ENCODE peak calls at places on chromosomes 12 and 14, in nine cellular contexts. One of them, this sample, is unnamed.

GRCh38 chr14:36771256-36771655 is 109.6 kb downstream of the PAX9 start:
- DNase-seq in left cardiac atrium: no peak
- DNase-seq in stimulated activated CD8-positive, alpha-beta memory T cell treated with anti-CD3 and anti-CD28 coated beads, Interleukin-4, amount 100 ng/mL, for 1 hour: no peak
- DNase-seq in neural crest cell: no peak
- DNase-seq in effector memory CD8-positive, alpha-beta T cell: no peak
- DNase-seq in HT1080: no peak
- DNase-seq in KG1: no peak
- DNase-seq in thyroid gland: no peak
- DNase-seq in CD4-positive, alpha-beta memory T cell: no peak
- DNase-seq in this sample: no peak

GRCh38 chr12:116818341-116818856 is 62.8 kb downstream of the HRK start:
- DNase-seq in stimulated activated CD8-positive, alpha-beta memory T cell treated with anti-CD3 and anti-CD28 coated beads, Interleukin-4, amount 100 ng/mL, for 1 hour: no peak
- DNase-seq in HT1080: peak; percentile 14
- DNase-seq in left cardiac atrium: peak; percentile 70
- DNase-seq in thyroid gland: peak; percentile 57
- DNase-seq in KG1: no peak
- DNase-seq in effector memory CD8-positive, alpha-beta T cell: no peak
- DNase-seq in neural crest cell: no peak
- DNase-seq in CD4-positive, alpha-beta memory T cell: peak; percentile 11
- DNase-seq in this sample: peak; percentile 34

GRCh38 chr12:19421503-19422282 is 17.6 kb upstream of the AEBP2 start:
- DNase-seq in thyroid gland: no peak
- DNase-seq in effector memory CD8-positive, alpha-beta T cell: no peak
- DNase-seq in neural crest cell: no peak
- DNase-seq in KG1: no peak
- DNase-seq in HT1080: no peak
- DNase-seq in CD4-positive, alpha-beta memory T cell: no peak
- DNase-seq in stimulated activated CD8-positive, alpha-beta memory T cell treated with anti-CD3 and anti-CD28 coated beads, Interleukin-4, amount 100 ng/mL, for 1 hour: no peak
- DNase-seq in left cardiac atrium: no peak
- DNase-seq in this sample: peak; percentile 24

GRCh38 chr14:30573203-30573814 is 14.4 kb downstream of the G2E3 start:
- DNase-seq in stimulated activated CD8-positive, alpha-beta memory T cell treated with anti-CD3 and anti-CD28 coated beads, Interleukin-4, amount 100 ng/mL, for 1 hour: no peak
- DNase-seq in effector memory CD8-positive, alpha-beta T cell: no peak
- DNase-seq in left cardiac atrium: no peak
- DNase-seq in KG1: no peak
- DNase-seq in neural crest cell: no peak
- DNase-seq in thyroid gland: no peak
- DNase-seq in CD4-positive, alpha-beta memory T cell: no peak
- DNase-seq in HT1080: peak; percentile 49
- DNase-seq in this sample: no peak

GRCh38 chr12:28222081-28222700 is 31.9 kb downstream of the CCDC91 start:
- DNase-seq in left cardiac atrium: no peak
- DNase-seq in stimulated activated CD8-positive, alpha-beta memory T cell treated with anti-CD3 and anti-CD28 coated beads, Interleukin-4, amount 100 ng/mL, for 1 hour: peak; percentile 33
- DNase-seq in thyroid gland: no peak
- DNase-seq in neural crest cell: no peak
- DNase-seq in KG1: no peak
- DNase-seq in HT1080: no peak
- DNase-seq in CD4-positive, alpha-beta memory T cell: peak; percentile 55
- DNase-seq in effector memory CD8-positive, alpha-beta T cell: peak; percentile 51
- DNase-seq in this sample: no peak

GRCh38 chr14:51472881-51473280 is 178.8 kb upstream of the FRMD6 start:
- DNase-seq in CD4-positive, alpha-beta memory T cell: no peak
- DNase-seq in KG1: no peak
- DNase-seq in left cardiac atrium: no peak
- DNase-seq in neural crest cell: no peak
- DNase-seq in effector memory CD8-positive, alpha-beta T cell: no peak
- DNase-seq in HT1080: no peak
- DNase-seq in stimulated activated CD8-positive, alpha-beta memory T cell treated with anti-CD3 and anti-CD28 coated beads, Interleukin-4, amount 100 ng/mL, for 1 hour: no peak
- DNase-seq in thyroid gland: no peak
- DNase-seq in this sample: no peak

GRCh38 chr12:11773889-11774677 is 124.6 kb downstream of the ETV6 start:
- DNase-seq in left cardiac atrium: peak; percentile 24
- DNase-seq in CD4-positive, alpha-beta memory T cell: no peak
- DNase-seq in KG1: no peak
- DNase-seq in effector memory CD8-positive, alpha-beta T cell: no peak
- DNase-seq in stimulated activated CD8-positive, alpha-beta memory T cell treated with anti-CD3 and anti-CD28 coated beads, Interleukin-4, amount 100 ng/mL, for 1 hour: no peak
- DNase-seq in neural crest cell: no peak
- DNase-seq in thyroid gland: no peak
- DNase-seq in HT1080: no peak
- DNase-seq in this sample: peak; percentile 99

GRCh38 chr12:114659084-114659483 is 24.9 kb downstream of the TBX3 start:
- DNase-seq in KG1: no peak
- DNase-seq in stimulated activated CD8-positive, alpha-beta memory T cell treated with anti-CD3 and anti-CD28 coated beads, Interleukin-4, amount 100 ng/mL, for 1 hour: no peak
- DNase-seq in neural crest cell: no peak
- DNase-seq in HT1080: no peak
- DNase-seq in left cardiac atrium: no peak
- DNase-seq in effector memory CD8-positive, alpha-beta T cell: no peak
- DNase-seq in CD4-positive, alpha-beta memory T cell: no peak
- DNase-seq in thyroid gland: no peak
- DNase-seq in this sample: no peak

GRCh38 chr12:3038931-3039510 is 38.2 kb upstream of the TSPAN9 start:
- DNase-seq in effector memory CD8-positive, alpha-beta T cell: no peak
- DNase-seq in HT1080: no peak
- DNase-seq in left cardiac atrium: no peak
- DNase-seq in thyroid gland: peak; percentile 25
- DNase-seq in KG1: no peak
- DNase-seq in CD4-positive, alpha-beta memory T cell: no peak
- DNase-seq in neural crest cell: no peak
- DNase-seq in stimulated activated CD8-positive, alpha-beta memory T cell treated with anti-CD3 and anti-CD28 coated beads, Interleukin-4, amount 100 ng/mL, for 1 hour: no peak
- DNase-seq in this sample: no peak

GRCh38 chr12:30126944-30127343 is 343.2 kb upstream of the TMTC1 start:
- DNase-seq in HT1080: no peak
- DNase-seq in stimulated activated CD8-positive, alpha-beta memory T cell treated with anti-CD3 and anti-CD28 coated beads, Interleukin-4, amount 100 ng/mL, for 1 hour: no peak
- DNase-seq in CD4-positive, alpha-beta memory T cell: no peak
- DNase-seq in KG1: no peak
- DNase-seq in thyroid gland: no peak
- DNase-seq in effector memory CD8-positive, alpha-beta T cell: no peak
- DNase-seq in neural crest cell: no peak
- DNase-seq in left cardiac atrium: no peak
- DNase-seq in this sample: no peak

GRCh38 chr12:48640428-48640827 is 41.6 kb downstream of the KANSL2 start:
- DNase-seq in HT1080: no peak
- DNase-seq in thyroid gland: no peak
- DNase-seq in stimulated activated CD8-positive, alpha-beta memory T cell treated with anti-CD3 and anti-CD28 coated beads, Interleukin-4, amount 100 ng/mL, for 1 hour: no peak
- DNase-seq in left cardiac atrium: no peak
- DNase-seq in effector memory CD8-positive, alpha-beta T cell: no peak
- DNase-seq in neural crest cell: no peak
- DNase-seq in CD4-positive, alpha-beta memory T cell: no peak
- DNase-seq in KG1: no peak
- DNase-seq in this sample: no peak

GRCh38 chr12:11607313-11608081 is 42.0 kb upstream of the ETV6 start:
- DNase-seq in CD4-positive, alpha-beta memory T cell: no peak
- DNase-seq in neural crest cell: no peak
- DNase-seq in HT1080: no peak
- DNase-seq in stimulated activated CD8-positive, alpha-beta memory T cell treated with anti-CD3 and anti-CD28 coated beads, Interleukin-4, amount 100 ng/mL, for 1 hour: no peak
- DNase-seq in KG1: no peak
- DNase-seq in thyroid gland: no peak
- DNase-seq in effector memory CD8-positive, alpha-beta T cell: no peak
- DNase-seq in left cardiac atrium: no peak
- DNase-seq in this sample: no peak

GRCh38 chr14:82420874-82421273 is 887.2 kb upstream of the SEL1L start:
- DNase-seq in HT1080: no peak
- DNase-seq in neural crest cell: no peak
- DNase-seq in left cardiac atrium: no peak
- DNase-seq in thyroid gland: peak; percentile 16
- DNase-seq in stimulated activated CD8-positive, alpha-beta memory T cell treated with anti-CD3 and anti-CD28 coated beads, Interleukin-4, amount 100 ng/mL, for 1 hour: no peak
- DNase-seq in effector memory CD8-positive, alpha-beta T cell: no peak
- DNase-seq in CD4-positive, alpha-beta memory T cell: no peak
- DNase-seq in KG1: no peak
- DNase-seq in this sample: no peak

GRCh38 chr14:63918411-63918810 is 65.6 kb downstream of the SYNE2 start:
- DNase-seq in thyroid gland: no peak
- DNase-seq in KG1: no peak
- DNase-seq in CD4-positive, alpha-beta memory T cell: no peak
- DNase-seq in neural crest cell: no peak
- DNase-seq in HT1080: no peak
- DNase-seq in stimulated activated CD8-positive, alpha-beta memory T cell treated with anti-CD3 and anti-CD28 coated beads, Interleukin-4, amount 100 ng/mL, for 1 hour: no peak
- DNase-seq in left cardiac atrium: no peak
- DNase-seq in effector memory CD8-positive, alpha-beta T cell: no peak
- DNase-seq in this sample: no peak

GRCh38 chr12:46660276-46660675 is 165.5 kb downstream of the SLC38A4 start:
- DNase-seq in stimulated activated CD8-positive, alpha-beta memory T cell treated with anti-CD3 and anti-CD28 coated beads, Interleukin-4, amount 100 ng/mL, for 1 hour: no peak
- DNase-seq in left cardiac atrium: no peak
- DNase-seq in neural crest cell: no peak
- DNase-seq in HT1080: no peak
- DNase-seq in CD4-positive, alpha-beta memory T cell: no peak
- DNase-seq in KG1: no peak
- DNase-seq in effector memory CD8-positive, alpha-beta T cell: no peak
- DNase-seq in thyroid gland: no peak
- DNase-seq in this sample: no peak

GRCh38 chr12:71312767-71313375 is 126.7 kb upstream of the LGR5 start:
- DNase-seq in neural crest cell: no peak
- DNase-seq in HT1080: peak; percentile 69
- DNase-seq in left cardiac atrium: no peak
- DNase-seq in KG1: no peak
- DNase-seq in CD4-positive, alpha-beta memory T cell: no peak
- DNase-seq in stimulated activated CD8-positive, alpha-beta memory T cell treated with anti-CD3 and anti-CD28 coated beads, Interleukin-4, amount 100 ng/mL, for 1 hour: no peak
- DNase-seq in thyroid gland: no peak
- DNase-seq in effector memory CD8-positive, alpha-beta T cell: no peak
- DNase-seq in this sample: no peak

GRCh38 chr12:100077367-100077766 is 65.3 kb downstream of the BLTP3B start:
- DNase-seq in left cardiac atrium: no peak
- DNase-seq in thyroid gland: no peak
- DNase-seq in KG1: no peak
- DNase-seq in CD4-positive, alpha-beta memory T cell: no peak
- DNase-seq in HT1080: no peak
- DNase-seq in neural crest cell: no peak
- DNase-seq in effector memory CD8-positive, alpha-beta T cell: no peak
- DNase-seq in stimulated activated CD8-positive, alpha-beta memory T cell treated with anti-CD3 and anti-CD28 coated beads, Interleukin-4, amount 100 ng/mL, for 1 hour: no peak
- DNase-seq in this sample: no peak

GRCh38 chr12:76530531-76530930 is 29.0 kb downstream of the OSBPL8 start:
- DNase-seq in HT1080: no peak
- DNase-seq in effector memory CD8-positive, alpha-beta T cell: no peak
- DNase-seq in left cardiac atrium: no peak
- DNase-seq in KG1: no peak
- DNase-seq in stimulated activated CD8-positive, alpha-beta memory T cell treated with anti-CD3 and anti-CD28 coated beads, Interleukin-4, amount 100 ng/mL, for 1 hour: no peak
- DNase-seq in CD4-positive, alpha-beta memory T cell: no peak
- DNase-seq in thyroid gland: no peak
- DNase-seq in neural crest cell: no peak
- DNase-seq in this sample: no peak

GRCh38 chr14:98234208-98234607 is 1037.8 kb downstream of the BCL11B start:
- DNase-seq in HT1080: peak; percentile 70
- DNase-seq in CD4-positive, alpha-beta memory T cell: no peak
- DNase-seq in KG1: no peak
- DNase-seq in neural crest cell: no peak
- DNase-seq in stimulated activated CD8-positive, alpha-beta memory T cell treated with anti-CD3 and anti-CD28 coated beads, Interleukin-4, amount 100 ng/mL, for 1 hour: no peak
- DNase-seq in thyroid gland: no peak
- DNase-seq in left cardiac atrium: no peak
- DNase-seq in effector memory CD8-positive, alpha-beta T cell: no peak
- DNase-seq in this sample: no peak

This sample was measured in HL-60.